ENCODE peak calls at places on chromosomes 3 and 15, in six cellular contexts. P is sigmoid colon, Z is nephron progenitor cell, C is AG09309, V is epithelial cell of esophagus, J is fibroblast of lung. N is an unnamed sample.

GRCh38 chr3:125433611-125434041 is 58.5 kb upstream of the ZNF148 start:
- DNase-seq in P (no peak), Z (no peak), C (no peak), V (peak; percentile 88), J (no peak), N (no peak)

GRCh38 chr15:65081758-65082157 is 5.2 kb downstream of the KBTBD13 start:
- DNase-seq in P (no peak), Z (no peak), C (no peak), V (peak; percentile 33), J (no peak), N (no peak)

GRCh38 chr3:30269751-30270445 is 336.5 kb upstream of the TGFBR2 start:
- DNase-seq in P (no peak), Z (no peak), C (no peak), V (no peak), J (peak; percentile 74), N (no peak)

GRCh38 chr3:45055411-45056143 is 29.5 kb downstream of the CLEC3B start:
- DNase-seq in P (no peak), Z (no peak), C (no peak), V (peak; percentile 32), J (peak; percentile 91), N (no peak)

GRCh38 chr15:90037510-90037860 is 36.4 kb downstream of the ZNF710 start:
- DNase-seq in P (no peak), Z (no peak), C (no peak), V (no peak), J (peak; percentile 70), N (no peak)

GRCh38 chr3:67641451-67641850 is 13.0 kb downstream of the SUCLG2 start:
- DNase-seq in P (no peak), Z (no peak), C (no peak), V (no peak), J (no peak), N (no peak)

GRCh38 chr15:20349774-20350498 is 191.7 kb downstream of the GOLGA6L6 start:
- DNase-seq in P (peak; percentile 66), Z (no peak), C (no peak), V (no peak), J (no peak), N (no peak)

GRCh38 chr3:88005066-88005465 is 53.7 kb downstream of the CGGBP1 start:
- DNase-seq in P (no peak), Z (no peak), C (no peak), V (peak; percentile 19), J (peak; percentile 29), N (no peak)

GRCh38 chr3:115999598-115999997 is 376.3 kb downstream of the GAP43 start:
- DNase-seq in P (no peak), Z (no peak), C (no peak), V (no peak), J (peak; percentile 25), N (no peak)

GRCh38 chr15:66290518-66290917 is 2.9 kb upstream of the DIS3L start:
- DNase-seq in P (no peak), Z (no peak), C (no peak), V (no peak), J (no peak), N (no peak)

GRCh38 chr15:63083541-63083940 is 38.1 kb upstream of the LACTB start:
- DNase-seq in P (no peak), Z (no peak), C (no peak), V (no peak), J (no peak), N (no peak)

GRCh38 chr3:108051005-108051404 is 39.8 kb downstream of the CD47 start:
- DNase-seq in P (no peak), Z (no peak), C (no peak), V (peak; percentile 3), J (peak; percentile 24), N (no peak)

GRCh38 chr15:82064824-82065223 is 19.0 kb upstream of the MEX3B start:
- DNase-seq in P (no peak), Z (no peak), C (no peak), V (no peak), J (peak; percentile 37), N (no peak)

GRCh38 chr3:170524072-170524471 is 61.8 kb downstream of the SLC7A14 start:
- DNase-seq in P (no peak), Z (no peak), C (no peak), V (peak; percentile 16), J (peak; percentile 18), N (no peak)

GRCh38 chr3:153173758-153174516 is 11.9 kb downstream of the RAP2B start:
- DNase-seq in P (no peak), Z (no peak), C (no peak), V (peak; percentile 60), J (peak; percentile 60), N (no peak)

GRCh38 chr15:59366368-59367021 is 6.2 kb downstream of the MYO1E start:
- DNase-seq in P (no peak), Z (no peak), C (no peak), V (peak; percentile 45), J (peak; percentile 50), N (no peak)

DNA sequence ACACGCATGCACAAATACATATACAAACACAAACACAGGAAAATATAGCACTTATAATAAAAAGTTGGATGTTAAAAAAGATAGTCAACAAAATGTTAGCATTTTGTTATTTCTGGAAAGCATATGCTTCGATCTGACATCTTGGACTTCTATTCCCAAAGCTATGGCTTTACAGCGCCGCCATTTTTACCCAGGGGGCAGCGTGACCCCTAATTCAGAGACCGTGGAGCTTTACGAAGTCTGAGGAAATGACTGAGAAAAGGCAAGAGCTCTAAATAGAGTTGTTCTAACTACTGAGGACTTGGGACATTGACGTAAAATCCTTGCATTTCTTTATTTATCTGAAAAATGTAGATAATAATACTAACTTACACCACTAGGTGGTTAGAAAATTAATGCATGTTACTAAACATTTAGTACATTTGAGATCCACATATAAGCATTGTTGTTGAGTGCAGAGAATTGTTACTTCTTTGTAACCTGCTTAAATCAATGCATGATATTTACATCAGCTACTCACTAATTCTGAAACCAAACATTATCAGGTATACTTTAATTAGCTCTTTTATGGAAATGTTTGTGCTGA is 155.4 kb downstream of the TP63 start:
- DNase-seq in P (no peak), Z (no peak), C (no peak), V (no peak), J (no peak), N (no peak)
- TF ChIP-seq CTCF in P (no peak), Z (peak; percentile 28), C (no peak), V (peak; percentile 16), J (no peak), N (no peak)

GRCh38 chr3:3015472-3016089 is 94.6 kb downstream of the IL5RA start:
- DNase-seq in P (no peak), Z (no peak), C (no peak), V (peak; percentile 17), J (peak; percentile 7), N (no peak)
- TF ChIP-seq CTCF in P (peak; percentile 24), Z (peak; percentile 67), C (no peak), V (peak; percentile 23), J (no peak), N (no peak)

DNA sequence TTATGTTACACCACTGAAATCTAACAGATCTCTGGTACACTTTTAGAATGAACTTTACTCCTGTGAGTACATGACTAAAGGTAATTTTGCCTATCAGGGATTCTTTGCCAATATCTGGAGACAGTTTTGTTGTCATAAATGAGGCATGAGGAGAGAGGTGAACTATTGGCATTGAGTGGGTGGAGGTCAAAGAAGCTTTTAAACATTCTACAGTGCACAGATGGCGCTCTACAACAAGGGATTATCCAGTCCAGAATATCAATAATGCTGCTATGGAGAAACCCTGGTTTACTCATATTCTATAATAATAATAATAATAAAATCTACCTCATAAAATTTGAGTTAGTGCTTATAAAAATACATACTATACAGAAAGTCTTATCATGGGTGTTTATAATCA is 702.3 kb downstream of the SI start:
- DNase-seq in P (no peak), Z (no peak), C (no peak), V (no peak), J (no peak), N (no peak)
- TF ChIP-seq CTCF in P (no peak), Z (no peak), C (no peak), V (no peak), J (no peak), N (no peak)

GRCh38 chr15:83489690-83490089 is 42.5 kb downstream of the SH3GL3 start:
- DNase-seq in P (no peak), Z (no peak), C (no peak), V (no peak), J (no peak), N (no peak)

GRCh38 chr15:83491486-83491885 is 44.3 kb downstream of the SH3GL3 start:
- DNase-seq in P (no peak), Z (no peak), C (no peak), V (no peak), J (no peak), N (no peak)

GRCh38 chr15:83487519-83487918 is 40.4 kb downstream of the SH3GL3 start:
- DNase-seq in P (no peak), Z (no peak), C (no peak), V (no peak), J (no peak), N (no peak)

GRCh38 chr15:83483612-83484011 is 36.5 kb downstream of the SH3GL3 start:
- DNase-seq in P (no peak), Z (no peak), C (no peak), V (no peak), J (no peak), N (no peak)

GRCh38 chr15:83486363-83486762 is 39.2 kb downstream of the SH3GL3 start:
- DNase-seq in P (no peak), Z (no peak), C (no peak), V (no peak), J (no peak), N (no peak)
- TF ChIP-seq CTCF in P (no peak), Z (no peak), C (no peak), V (no peak), J (no peak), N (no peak)

GRCh38 chr3:138615462-138615861 is 6.9 kb downstream of the FAIM start:
- DNase-seq in P (no peak), Z (no peak), C (no peak), V (no peak), J (no peak), N (no peak)

GRCh38 chr3:138608322-138609214 is at the start of gene FAIM:
- DNase-seq in P (peak; percentile 85), Z (peak; percentile 71), C (peak; percentile 27), V (peak; percentile 54), J (peak; percentile 78), N (peak; percentile 40)

DNA sequence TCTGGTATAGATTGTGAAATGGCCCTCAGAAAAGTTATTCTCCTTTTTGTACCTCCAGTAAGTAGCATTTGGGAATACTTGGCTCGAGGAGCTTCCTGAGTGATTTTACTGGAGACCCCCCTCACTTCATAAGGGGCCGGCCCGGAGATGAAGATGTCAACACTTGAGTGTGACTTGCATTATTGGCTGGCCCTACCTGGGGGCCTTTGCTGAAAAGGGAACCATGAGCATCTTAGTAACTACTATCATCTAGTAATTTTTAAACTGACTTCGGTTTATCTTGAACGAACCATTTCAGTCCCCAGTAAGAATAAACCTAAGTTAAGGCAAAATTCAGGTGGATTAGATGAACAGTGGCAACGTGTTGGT is 1.3 kb downstream of the FAIM start:
- DNase-seq in P (no peak), Z (no peak), C (no peak), V (no peak), J (no peak), N (no peak)
- TF ChIP-seq CTCF in P (no peak), Z (no peak), C (no peak), V (no peak), J (no peak), N (no peak)